ENCODE peak calls at places on chromosomes 1 and 21, in eight cellular contexts. N, R, O, X, J, L, U and C are unnamed samples.

GRCh38 chr1:50750021-50750619 is 209.9 kb downstream of the FAF1 start:
- DNase-seq in X (peak), N (no peak), O (no peak), U (no peak), R (no peak), J (no peak), L (no peak), C (no peak)

GRCh38 chr1:22848374-22848773 is 124.3 kb downstream of the LACTBL1 start:
- DNase-seq in N (no peak), U (no peak), O (no peak), R (no peak), J (no peak), L (no peak), X (no peak), C (no peak)

GRCh38 chr1:226569879-226570547 is 21.4 kb downstream of the STUM start:
- DNase-seq in O (no peak), L (peak), J (no peak), N (peak), R (no peak), X (no peak), U (no peak), C (peak)

GRCh38 chr1:84634536-84635205 is 55.6 kb downstream of the SSX2IP start:
- DNase-seq in L (no peak), O (no peak), X (no peak), J (no peak), R (no peak), N (no peak), U (no peak), C (no peak)

GRCh38 chr21:29382029-29382654 is 83.4 kb downstream of the BACH1 start:
- DNase-seq in L (no peak), U (no peak), X (peak), J (no peak), N (no peak), R (no peak), O (no peak), C (no peak)

GRCh38 chr1:221724931-221725605 is 16.8 kb downstream of the DUSP10 start:
- DNase-seq in L (peak), O (no peak), N (no peak), R (no peak), X (peak), J (no peak), U (no peak), C (no peak)

GRCh38 chr21:18614327-18614726 is 210.7 kb upstream of the TMPRSS15 start:
- DNase-seq in U (no peak), L (no peak), N (no peak), O (no peak), J (no peak), X (no peak), R (no peak), C (no peak)

GRCh38 chr1:198175418-198176170 is 18.8 kb downstream of the NEK7 start:
- DNase-seq in R (no peak), N (no peak), J (no peak), O (no peak), X (peak), U (no peak), L (no peak), C (no peak)

GRCh38 chr1:15313012-15313411 is 66.0 kb downstream of the FHAD1 start:
- DNase-seq in R (no peak), U (no peak), J (no peak), L (no peak), N (no peak), O (no peak), X (peak), C (no peak)

GRCh38 chr1:45569571-45569961 is 14.3 kb upstream of the NASP start:
- DNase-seq in X (no peak), N (no peak), O (no peak), L (no peak), J (no peak), R (no peak), U (no peak), C (no peak)

GRCh38 chr1:220056374-220056773 is 10.1 kb upstream of the EPRS1 start:
- DNase-seq in N (no peak), J (no peak), R (no peak), O (no peak), X (no peak), L (no peak), U (no peak), C (no peak)

DNA sequence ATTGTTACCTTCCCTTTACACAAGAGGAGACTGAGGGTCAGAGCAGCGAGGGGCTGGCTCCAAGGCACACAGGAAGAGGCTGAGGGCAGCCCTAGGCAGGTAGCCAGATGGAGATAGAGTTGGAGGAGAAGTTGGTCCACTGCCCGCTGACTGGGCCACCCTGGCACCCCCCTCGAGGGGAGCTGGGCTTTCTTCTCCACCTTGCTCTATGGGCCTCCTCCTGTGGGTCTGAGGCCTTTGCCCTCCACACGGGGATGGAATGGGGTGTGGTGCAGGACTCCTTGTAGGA is 96.1 kb downstream of the FOXD2 start:
- DNase-seq in L (no peak), X (no peak), R (no peak), O (no peak), U (no peak), N (no peak), J (no peak), C (no peak)
- H3K4me3 ChIP-seq in L (no peak), X (no peak), R (no peak), O (no peak), U (no peak), N (peak), J (no peak), C (no peak)

DNA sequence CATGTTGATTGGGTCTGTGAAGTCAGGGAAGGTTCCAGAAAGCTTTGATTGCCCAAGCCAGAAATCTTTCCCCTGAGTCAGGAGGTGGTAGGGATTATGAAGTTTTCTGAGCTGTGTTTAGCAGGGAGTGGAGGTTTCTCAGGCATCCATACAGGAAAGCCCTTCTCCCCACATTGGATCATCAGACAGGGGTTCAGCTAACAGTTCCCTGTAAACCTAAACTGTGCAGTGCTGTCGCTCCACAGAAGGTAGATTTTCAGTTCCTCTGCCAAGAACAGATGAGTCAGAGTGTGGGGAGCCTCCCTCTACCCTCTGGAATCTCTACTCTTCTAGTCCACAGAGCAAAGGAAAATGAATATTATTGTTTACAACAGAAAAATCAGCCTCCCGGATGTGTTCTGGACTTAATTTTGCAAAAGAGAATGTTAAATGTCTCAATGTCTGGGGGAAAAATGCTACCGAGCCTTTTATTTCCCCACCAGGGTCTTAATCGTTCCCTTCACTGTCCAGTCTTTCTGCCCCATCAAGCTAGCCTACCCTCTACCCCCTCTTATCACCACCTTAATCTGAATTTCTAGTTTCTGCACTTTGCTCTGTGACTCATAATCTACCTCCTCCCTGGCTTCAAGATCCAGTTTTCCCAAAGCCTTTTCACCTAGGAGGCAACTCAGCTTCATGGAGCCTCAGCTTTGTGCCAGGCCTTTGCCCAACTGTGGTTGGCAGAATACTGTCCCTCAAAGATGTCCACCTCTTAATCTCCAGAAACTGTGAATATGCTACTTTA is 355.6 kb downstream of the PRDM2 start:
- DNase-seq in J (no peak), R (no peak), N (no peak), X (no peak), O (no peak), L (no peak), U (no peak), C (no peak)
- H3K27ac ChIP-seq in J (no peak), R (no peak), N (no peak), X (no peak), O (no peak), L (no peak), U (no peak), C (no peak)

DNA sequence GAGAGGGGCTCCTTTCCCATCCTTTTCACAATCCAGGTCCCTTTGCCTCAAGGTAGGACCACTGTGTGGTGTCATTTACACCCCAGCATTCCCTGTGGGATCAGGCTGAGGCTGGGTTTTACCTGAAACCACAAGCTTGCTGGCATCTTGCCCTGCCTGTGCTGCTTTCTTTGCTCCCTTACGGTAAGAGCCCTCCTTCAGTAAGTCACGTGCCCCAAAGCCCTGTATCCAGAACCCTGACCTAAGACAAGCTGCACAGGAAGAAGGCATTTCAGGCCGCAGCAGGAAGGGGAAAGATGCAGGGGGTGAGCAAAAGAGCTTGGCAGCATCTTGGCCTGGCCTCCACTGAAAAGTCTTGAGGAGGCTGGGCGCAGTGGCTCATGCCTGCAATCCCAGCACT is 58.4 kb downstream of the KLHDC7A start:
- DNase-seq in U (no peak), O (no peak), R (peak), L (peak), J (peak), N (peak), X (no peak), C (no peak)
- TF ChIP-seq CTCF in U (no peak), O (no peak), R (no peak), L (no peak), J (no peak), N (no peak), X (no peak), C (no peak)

GRCh38 chr1:145982010-145982723 is 14.2 kb downstream of the TXNIP start:
- DNase-seq in X (no peak), O (no peak), R (peak), U (no peak), L (no peak), N (peak), J (peak), C (peak)

GRCh38 chr1:145985502-145986439 is 10.6 kb downstream of the TXNIP start:
- DNase-seq in R (peak), X (peak), J (peak), N (no peak), U (no peak), L (peak), O (no peak), C (peak)

GRCh38 chr1:145983206-145983675 is 13.1 kb downstream of the TXNIP start:
- DNase-seq in R (peak), U (no peak), L (no peak), O (no peak), J (peak), X (no peak), N (no peak), C (peak)

GRCh38 chr1:145985129-145985501 is 11.3 kb downstream of the TXNIP start:
- DNase-seq in O (no peak), N (no peak), R (peak), X (no peak), J (peak), L (no peak), U (no peak), C (peak)

GRCh38 chr1:145983959-145984830 is 12.2 kb downstream of the TXNIP start:
- DNase-seq in R (peak), N (no peak), O (no peak), X (no peak), J (peak), U (no peak), L (no peak), C (peak)
- H3K4me3 ChIP-seq in R (no peak), N (no peak), O (no peak), X (no peak), J (no peak), U (no peak), L (no peak), C (no peak)